ENCODE peak calls at places on chromosome 15, in nine cellular contexts. L, T, B, G, A, R, P, J and Y are unnamed samples.

GRCh38 chr15:25250011-25250596 is 188.7 kb downstream of the UBE3A start:
- DNase-seq in L (peak; percentile 12), T (no peak), B (no peak), G (no peak), A (no peak), R (no peak), P (peak; percentile 5), J (peak; percentile 50), Y (no peak)

GRCh38 chr15:84824260-84824690 is 7.1 kb downstream of the ALPK3 start:
- DNase-seq in L (no peak), T (no peak), B (peak; percentile 82), G (no peak), A (peak; percentile 33), R (no peak), P (peak; percentile 49), J (peak; percentile 84), Y (no peak)

GRCh38 chr15:72203507-72203837 is 5.9 kb upstream of the GRAMD2A start:
- DNase-seq in L (peak; percentile 89), T (no peak), B (no peak), G (no peak), A (peak; percentile 88), R (peak; percentile 45), P (no peak), J (peak; percentile 86), Y (peak; percentile 97)

GRCh38 chr15:82803793-82804574 is 1.9 kb downstream of the FSD2 start:
- DNase-seq in L (no peak), T (no peak), B (no peak), G (no peak), A (peak; percentile 9), R (no peak), P (no peak), J (no peak), Y (no peak)

GRCh38 chr15:31217566-31218270 is 108.9 kb upstream of the KLF13 start:
- DNase-seq in L (no peak), T (no peak), B (no peak), G (no peak), A (no peak), R (no peak), P (no peak), J (peak; percentile 35), Y (no peak)

GRCh38 chr15:29170496-29170895 is 99.1 kb downstream of the NSMCE3 start:
- DNase-seq in L (no peak), T (no peak), B (no peak), G (no peak), A (no peak), R (no peak), P (no peak), J (no peak), Y (no peak)

GRCh38 chr15:41811432-41812195 is 16.3 kb upstream of the JMJD7 start:
- DNase-seq in L (peak; percentile 90), T (peak; percentile 89), B (peak; percentile 88), G (peak; percentile 84), A (peak; percentile 67), R (peak; percentile 70), P (peak; percentile 87), J (peak; percentile 90), Y (no peak)

GRCh38 chr15:73889053-73889452 is 15.7 kb downstream of the TBC1D21 start:
- DNase-seq in L (no peak), T (no peak), B (no peak), G (no peak), A (no peak), R (no peak), P (no peak), J (no peak), Y (no peak)

GRCh38 chr15:74867562-74868458 is 5.4 kb downstream of the SCAMP2 start:
- DNase-seq in L (no peak), T (no peak), B (no peak), G (no peak), A (no peak), R (no peak), P (peak; percentile 69), J (no peak), Y (no peak)

GRCh38 chr15:90188914-90189748 is 12.0 kb upstream of the SEMA4B start:
- DNase-seq in L (no peak), T (no peak), B (no peak), G (no peak), A (no peak), R (no peak), P (no peak), J (no peak), Y (no peak)

GRCh38 chr15:65336767-65337435 is 32.4 kb downstream of the RNU5B-1 start:
- DNase-seq in L (no peak), T (no peak), B (no peak), G (no peak), A (no peak), R (no peak), P (no peak), J (no peak), Y (no peak)

GRCh38 chr15:70519004-70519365 is 244.4 kb downstream of the UACA start:
- DNase-seq in L (no peak), T (no peak), B (no peak), G (no peak), A (no peak), R (no peak), P (no peak), J (no peak), Y (no peak)
- TF ChIP-seq CTCF in L (no peak), T (no peak), B (no peak), G (no peak), A (no peak), R (no peak), P (no peak), J (no peak), Y (no peak)

DNA sequence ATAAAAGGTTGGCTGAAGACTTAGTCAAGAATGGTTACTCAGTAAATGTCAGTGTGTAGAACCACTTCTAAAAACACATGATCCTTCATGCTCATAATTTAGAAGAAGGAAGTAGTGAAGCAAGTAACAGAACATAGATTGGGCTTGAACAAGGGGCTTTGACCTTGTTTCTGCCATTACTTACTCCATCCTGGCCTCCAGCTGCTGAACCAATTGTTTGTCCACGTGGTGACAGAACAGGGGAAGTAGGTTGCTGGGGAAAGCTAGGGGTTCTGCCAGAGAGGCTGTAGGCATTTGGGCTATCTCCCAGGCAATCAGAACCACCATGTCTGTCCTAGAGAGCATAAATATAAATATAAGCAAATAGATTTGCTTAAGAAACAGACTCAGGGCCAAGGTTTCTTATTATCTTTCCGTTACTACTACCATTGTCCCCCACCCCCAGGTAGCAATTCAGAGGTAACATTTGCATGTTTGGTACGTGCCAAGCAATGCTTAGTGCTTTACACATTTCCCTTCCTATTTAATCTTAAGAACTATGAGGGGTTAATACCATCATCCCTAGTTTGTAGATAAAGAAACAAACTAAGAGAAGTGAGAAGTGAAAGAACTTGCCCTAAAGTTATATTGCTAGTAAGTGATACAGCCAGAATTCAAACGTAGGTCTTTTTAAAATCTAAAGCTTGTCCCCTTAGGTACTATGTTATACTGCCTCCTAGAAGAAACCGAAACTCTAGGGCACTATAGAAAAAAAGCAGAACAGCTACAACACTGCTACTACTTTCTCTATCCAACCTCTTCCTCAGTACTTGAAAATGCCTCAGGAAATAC is 3.0 kb upstream of the SPG11 start:
- DNase-seq in L (no peak), T (no peak), B (no peak), G (no peak), A (no peak), R (no peak), P (no peak), J (no peak), Y (no peak)
- H3K4me1 ChIP-seq in L (peaks cover 9% of the 10 kb centered on the region), T (peaks cover 16% of the 10 kb centered on the region), B (no peaks in the 10 kb centered on the region), G (no peaks in the 10 kb centered on the region), A (no peaks in the 10 kb centered on the region), R (peaks cover 12% of the 10 kb centered on the region), P (peaks cover 11% of the 10 kb centered on the region), J (peaks cover 15% of the 10 kb centered on the region), Y (peaks cover 11% of the 10 kb centered on the region)

DNA sequence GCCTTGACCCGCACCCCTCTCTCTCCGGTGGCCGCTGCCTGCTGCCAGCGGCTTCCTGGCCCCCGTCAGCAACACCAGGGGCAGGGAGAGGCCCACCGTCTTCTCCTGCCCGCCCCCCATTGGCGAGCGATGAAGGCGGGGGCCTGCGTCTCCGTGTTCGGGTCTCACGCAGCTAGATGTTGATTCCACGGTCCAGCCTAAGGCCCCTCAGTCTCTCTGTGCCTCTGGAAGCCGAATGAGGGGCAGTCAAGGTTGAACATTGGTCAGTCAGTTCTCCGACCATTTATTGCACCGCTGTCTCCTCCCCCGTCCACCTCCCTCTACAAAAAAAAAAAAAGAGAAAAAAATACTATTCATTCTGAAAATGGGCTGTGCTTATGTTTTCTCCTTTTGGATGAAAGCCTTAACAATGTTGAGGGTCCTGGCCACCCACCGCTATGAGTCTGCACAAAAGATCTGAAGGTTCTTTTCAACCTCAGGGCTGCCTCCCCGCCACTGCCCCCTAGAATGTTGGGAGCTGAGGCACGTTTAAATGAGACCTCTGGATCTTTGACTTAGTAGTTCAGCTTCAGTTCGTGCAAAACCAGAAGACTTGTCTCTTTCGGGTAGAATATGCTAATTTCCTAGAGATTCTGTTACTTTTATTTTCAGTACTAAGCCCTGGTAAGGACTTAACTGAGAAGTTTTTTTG is 724 bp downstream of the IREB2 start:
- DNase-seq in L (peak; percentile 50), T (no peak), B (no peak), G (no peak), A (peak; percentile 52), R (peak; percentile 31), P (no peak), J (no peak), Y (no peak)
- TF ChIP-seq CTCF in L (no peak), T (peak; percentile 47), B (no peak), G (no peak), A (peak; percentile 27), R (no peak), P (no peak), J (no peak), Y (peak; percentile 32)

GRCh38 chr15:33029247-33029646 is 165.3 kb downstream of the FMN1 start:
- DNase-seq in L (no peak), T (no peak), B (no peak), G (no peak), A (no peak), R (no peak), P (no peak), J (no peak), Y (no peak)
- H3K4me1 ChIP-seq in L (no peaks in the 10 kb centered on the region), T (peaks cover 32% of the 10 kb centered on the region), B (no peaks in the 10 kb centered on the region), G (no peaks in the 10 kb centered on the region), A (peaks cover 10% of the 10 kb centered on the region), R (no peaks in the 10 kb centered on the region), P (peaks cover 4% of the 10 kb centered on the region), J (no peaks in the 10 kb centered on the region), Y (peaks cover 5% of the 10 kb centered on the region)

GRCh38 chr15:100926971-100927756 is 8.0 kb downstream of the LRRK1 start:
- DNase-seq in L (no peak), T (no peak), B (no peak), G (no peak), A (no peak), R (no peak), P (peak; percentile 15), J (no peak), Y (no peak)

GRCh38 chr15:100924436-100924835 is 5.3 kb downstream of the LRRK1 start:
- DNase-seq in L (no peak), T (no peak), B (no peak), G (no peak), A (no peak), R (no peak), P (peak; percentile 13), J (no peak), Y (no peak)

GRCh38 chr15:100925480-100925879 is 6.3 kb downstream of the LRRK1 start:
- DNase-seq in L (no peak), T (no peak), B (no peak), G (no peak), A (no peak), R (no peak), P (peak; percentile 31), J (no peak), Y (no peak)

GRCh38 chr15:100923902-100924301 is 4.7 kb downstream of the LRRK1 start:
- DNase-seq in L (no peak), T (no peak), B (no peak), G (no peak), A (no peak), R (no peak), P (peak; percentile 12), J (no peak), Y (no peak)

GRCh38 chr15:100926258-100926657 is 7.1 kb downstream of the LRRK1 start:
- DNase-seq in L (no peak), T (peak; percentile 27), B (no peak), G (no peak), A (no peak), R (peak; percentile 40), P (peak; percentile 16), J (no peak), Y (no peak)
- TF ChIP-seq CTCF in L (no peak), T (peak; percentile 42), B (no peak), G (no peak), A (no peak), R (no peak), P (no peak), J (no peak), Y (peak; percentile 11)